ENCODE peak calls at places on chromosomes 7 and 10, in four cellular contexts. T is AG09309, C is epithelial cell of esophagus, Q is esophagus muscularis mucosa. P is an unnamed sample.

GRCh38 chr10:14010083-14010551 is 320.6 kb downstream of the FRMD4A start:
- DNase-seq in Q (no peak), T (peak), C (peak), P (no peak)

GRCh38 chr7:130909881-130910672 is 176.1 kb upstream of the KLF14 start:
- DNase-seq in C (peak), T (no peak), Q (no peak), P (no peak)

GRCh38 chr7:138645284-138645683 is 55.9 kb downstream of the SVOPL start:
- DNase-seq in C (no peak), Q (no peak), T (no peak), P (no peak)

GRCh38 chr10:36038316-36038715 is 396.2 kb upstream of the FZD8 start:
- DNase-seq in Q (no peak), C (no peak), T (no peak), P (no peak)

GRCh38 chr7:2100278-2101205 is 132.2 kb downstream of the MAD1L1 start:
- DNase-seq in C (no peak), Q (no peak), T (no peak), P (no peak)

GRCh38 chr10:72250666-72251065 is 23.1 kb upstream of the DDIT4 start:
- DNase-seq in Q (no peak), C (no peak), T (no peak), P (no peak)

GRCh38 chr7:44477063-44477830 is 13.2 kb downstream of the NUDCD3 start:
- DNase-seq in C (peak), T (peak), Q (no peak), P (peak)

GRCh38 chr10:13113544-13113943 is 13.6 kb downstream of the OPTN start:
- DNase-seq in T (no peak), Q (no peak), C (no peak), P (no peak)

GRCh38 chr7:47580811-47581331 is 1.0 kb downstream of the TNS3 start:
- DNase-seq in Q (no peak), C (no peak), T (no peak), P (no peak)

GRCh38 chr7:136030867-136031318 is 53.7 kb upstream of the MTPN start:
- DNase-seq in C (peak), Q (no peak), T (no peak), P (no peak)

GRCh38 chr7:47389923-47390630 is 191.8 kb downstream of the TNS3 start:
- DNase-seq in Q (no peak), C (no peak), T (no peak), P (no peak)

GRCh38 chr10:72831696-72832355 is 61.7 kb upstream of the OIT3 start:
- DNase-seq in T (no peak), Q (no peak), C (no peak), P (no peak)

GRCh38 chr7:144827581-144828139 is 8.2 kb downstream of the TPK1 start:
- DNase-seq in T (no peak), Q (no peak), C (no peak), P (no peak)

GRCh38 chr7:157689269-157690057 is 352.7 kb downstream of the DNAJB6 start:
- DNase-seq in T (no peak), C (no peak), Q (no peak), P (no peak)

GRCh38 chr10:96863922-96864543 is 31.9 kb downstream of the LCOR start:
- DNase-seq in T (no peak), C (peak), Q (no peak), P (no peak)

GRCh38 chr10:110494532-110494931 is 3.2 kb upstream of the DUSP5 start:
- DNase-seq in T (no peak), Q (no peak), C (no peak), P (no peak)

GRCh38 chr10:95552680-95553342 is 8.4 kb downstream of the SORBS1 start:
- DNase-seq in Q (no peak), T (no peak), C (no peak), P (no peak)

GRCh38 chr10:7484456-7485266 is 73.8 kb upstream of the SFMBT2 start:
- DNase-seq in Q (no peak), T (no peak), C (no peak), P (no peak)

GRCh38 chr7:47327698-47328391 is 254.1 kb downstream of the TNS3 start:
- DNase-seq in Q (no peak), T (peak), C (peak), P (peak)

GRCh38 chr10:36188054-36188453 is 546.0 kb upstream of the FZD8 start:
- DNase-seq in T (no peak), Q (no peak), C (no peak), P (no peak)

GRCh38 chr7:3964980-3965606 is 664.0 kb downstream of the SDK1 start:
- DNase-seq in T (no peak), Q (no peak), C (no peak), P (no peak)

GRCh38 chr10:16944081-16944922 is 127.1 kb upstream of the RSU1 start:
- DNase-seq in Q (no peak), C (no peak), T (peak), P (no peak)

GRCh38 chr10:124612611-124613498 is 131.3 kb downstream of the FAM53B start:
- DNase-seq in T (no peak), C (no peak), Q (no peak), P (no peak)

GRCh38 chr7:2106920-2107319 is 125.8 kb downstream of the MAD1L1 start:
- DNase-seq in C (peak), T (no peak), Q (no peak), P (no peak)

GRCh38 chr7:98878365-98879197 is at the start of gene TRRAP:
- DNase-seq in T (no peak), C (peak), Q (no peak), P (peak)

GRCh38 chr7:22482476-22482875 is 17.5 kb downstream of the STEAP1B start:
- DNase-seq in C (no peak), Q (no peak), T (no peak), P (no peak)

GRCh38 chr10:74384615-74385213 is 233.7 kb downstream of the ADK start:
- DNase-seq in Q (no peak), C (no peak), T (no peak), P (no peak)

DNA sequence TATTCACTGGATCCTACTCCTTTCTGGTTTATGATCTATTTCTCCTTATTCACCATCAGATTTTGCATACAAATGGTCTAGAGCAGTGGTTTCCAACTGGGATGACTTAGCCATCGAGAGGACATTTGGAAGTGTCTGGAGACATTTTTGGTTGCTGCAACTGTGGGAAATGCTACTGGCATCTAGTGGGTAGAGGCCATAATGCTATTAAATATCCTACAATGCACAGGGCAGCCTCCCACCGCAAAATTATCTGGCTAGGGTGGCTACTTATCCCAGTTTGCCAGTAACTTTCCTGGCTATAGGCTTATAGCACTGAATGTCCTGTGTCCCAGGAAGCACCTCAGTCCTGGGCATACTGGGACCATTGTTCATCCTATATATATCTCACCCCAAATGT is 21.5 kb upstream of the DDX50 start:
- DNase-seq in C (no peak), T (no peak), Q (no peak), P (no peak)
- TF ChIP-seq CTCF in C (no peak), T (no peak), Q (no peak), P (no peak)

DNA sequence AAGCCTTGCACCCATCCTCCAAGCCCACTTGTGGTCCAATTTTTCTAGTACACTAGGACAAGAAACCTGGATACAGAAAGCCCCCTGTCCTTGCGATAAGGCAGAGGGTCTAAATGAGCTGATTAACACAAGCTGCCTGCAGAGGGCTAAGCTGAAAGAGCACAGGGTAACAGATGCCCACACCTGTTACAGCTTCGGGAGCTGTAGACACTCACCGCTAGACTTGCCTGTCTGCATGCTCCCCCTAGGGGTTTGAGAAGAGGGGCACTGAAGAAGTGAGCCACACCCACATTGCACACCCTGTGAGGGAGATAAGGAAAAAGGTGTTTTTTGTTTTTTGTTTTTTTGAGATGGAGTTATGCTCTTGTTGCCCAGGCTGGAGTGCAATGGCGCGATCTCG is 386.5 kb upstream of the AUTS2 start:
- DNase-seq in C (no peak), T (no peak), Q (no peak), P (no peak)
- TF ChIP-seq CTCF in C (no peak), T (no peak), Q (no peak), P (no peak)

GRCh38 chr7:51006483-51007235 is 224.0 kb upstream of the GRB10 start:
- DNase-seq in T (no peak), C (no peak), Q (peak), P (no peak)
- TF ChIP-seq CTCF in T (no peak), C (no peak), Q (no peak), P (no peak)

GRCh38 chr7:102234801-102235550 is 51.7 kb upstream of the SH2B2 start:
- DNase-seq in Q (no peak), C (no peak), T (no peak), P (no peak)
- TF ChIP-seq CTCF in Q (no peak), C (no peak), T (no peak), P (no peak)

GRCh38 chr7:121339082-121339481 is 10.3 kb downstream of the WNT16 start:
- DNase-seq in Q (no peak), T (no peak), C (no peak), P (no peak)

GRCh38 chr7:121334875-121335648 is 6.3 kb downstream of the WNT16 start:
- DNase-seq in Q (no peak), C (no peak), T (no peak), P (no peak)

GRCh38 chr7:121336579-121336978 is 7.8 kb downstream of the WNT16 start:
- DNase-seq in T (no peak), Q (no peak), C (no peak), P (no peak)

GRCh38 chr7:121334376-121334775 is 5.6 kb downstream of the WNT16 start:
- DNase-seq in T (no peak), Q (no peak), C (no peak), P (no peak)

GRCh38 chr7:121337398-121337797 is 8.6 kb downstream of the WNT16 start:
- DNase-seq in C (peak), T (no peak), Q (no peak), P (no peak)
- TF ChIP-seq CTCF in C (peak), T (peak), Q (no peak), P (no peak)